ENCODE peak calls at places on chromosomes 4 and X, in ten cellular contexts. P, S, Z, O, N, Y, A, E, R and M are unnamed samples.

GRCh38 chr4:74202062-74202586 is 44.2 kb downstream of the MTHFD2L start:
- DNase-seq in P (no peak), E (no peak), O (no peak), Z (no peak), N (no peak), R (no peak), S (no peak), A (peak; percentile 51), Y (no peak), M (no peak)

GRCh38 chrX:72046447-72046846 is 85.3 kb downstream of the RTL5 start:
- DNase-seq in O (no peak), A (peak; percentile 41), S (no peak), R (no peak), Z (no peak), Y (no peak), E (no peak), N (no peak), P (no peak), M (no peak)

GRCh38 chrX:129193357-129193756 is 329.9 kb downstream of the SMARCA1 start:
- DNase-seq in A (no peak), Z (no peak), P (peak; percentile 42), Y (no peak), R (no peak), E (no peak), S (no peak), N (peak; percentile 53), O (no peak), M (no peak)

GRCh38 chr4:184978211-184978610 is 40.1 kb upstream of the HELT start:
- DNase-seq in A (no peak), E (no peak), Y (peak; percentile 22), S (no peak), N (peak; percentile 73), P (peak; percentile 72), Z (no peak), R (no peak), O (no peak), M (no peak)

GRCh38 chrX:49002091-49002935 is at the start of gene GRIPAP1:
- DNase-seq in Y (peak; percentile 91), R (peak; percentile 92), P (peak; percentile 75), Z (peak; percentile 59), E (peak; percentile 76), N (peak; percentile 69), S (peak; percentile 84), A (peak; percentile 78), O (peak; percentile 94), M (peak; percentile 96)

GRCh38 chr4:101419324-101420135 is 72.2 kb upstream of the PPP3CA start:
- DNase-seq in A (no peak), P (no peak), R (peak; percentile 73), Y (peak; percentile 27), S (no peak), N (no peak), O (peak; percentile 33), Z (no peak), E (no peak), M (no peak)

GRCh38 chrX:68832516-68833447 is 4.0 kb downstream of the EFNB1 start:
- DNase-seq in A (no peak), S (no peak), R (no peak), N (no peak), Z (no peak), E (no peak), Y (no peak), O (no peak), P (no peak), M (peak; percentile 61)

GRCh38 chr4:140168474-140168873 is 14.5 kb upstream of the MAML3 start:
- DNase-seq in A (no peak), N (no peak), S (no peak), Z (no peak), P (no peak), Y (peak; percentile 28), O (no peak), R (no peak), E (no peak), M (no peak)

GRCh38 chr4:38117614-38118013 is 157.4 kb downstream of the PTTG2 start:
- DNase-seq in R (no peak), S (no peak), P (no peak), O (no peak), N (no peak), Y (no peak), E (peak; percentile 35), Z (no peak), A (no peak), M (no peak)

GRCh38 chr4:144645621-144646522 is at the start of gene HHIP:
- DNase-seq in O (peak; percentile 64), E (peak; percentile 88), S (peak; percentile 86), R (no peak), Y (peak; percentile 83), Z (no peak), A (peak; percentile 59), P (no peak), N (peak; percentile 48), M (peak; percentile 83)

GRCh38 chr4:16967722-16968121 is 69.3 kb upstream of the LDB2 start:
- DNase-seq in P (no peak), E (peak; percentile 2), O (no peak), Z (no peak), N (peak; percentile 66), A (peak; percentile 81), Y (peak; percentile 14), S (peak; percentile 5), R (no peak), M (no peak)

GRCh38 chr4:14415146-14415545 is 587.1 kb upstream of the CPEB2 start:
- DNase-seq in R (peak; percentile 40), S (no peak), Z (no peak), N (no peak), Y (peak; percentile 75), O (peak; percentile 19), P (no peak), A (peak; percentile 40), E (no peak), M (peak; percentile 9)

GRCh38 chrX:146707781-146708180 is 101.8 kb upstream of the CXorf51B start:
- DNase-seq in O (no peak), S (no peak), P (peak; percentile 18), Y (no peak), N (no peak), E (no peak), R (no peak), Z (no peak), A (no peak), M (peak; percentile 14)

GRCh38 chr4:87865960-87866598 is 33.3 kb downstream of the MEPE start:
- DNase-seq in A (peak; percentile 72), N (no peak), Y (peak; percentile 70), S (no peak), R (peak; percentile 18), E (no peak), O (no peak), Z (no peak), P (no peak), M (peak; percentile 67)

GRCh38 chr4:177442623-177443155 is 452 bp upstream of the AGA start:
- DNase-seq in Z (no peak), S (no peak), Y (peak; percentile 31), P (no peak), N (no peak), O (no peak), A (no peak), R (peak; percentile 54), E (no peak), M (no peak)

GRCh38 chrX:118823263-118824172 is at the start of gene ZCCHC12:
- DNase-seq in R (peak; percentile 85), N (peak; percentile 51), O (no peak), P (no peak), S (peak; percentile 41), Y (peak; percentile 42), A (peak; percentile 55), E (peak; percentile 56), Z (peak; percentile 24), M (peak; percentile 95)

GRCh38 chr4:151624606-151625565 is 135.9 kb downstream of the GATB start:
- DNase-seq in P (no peak), O (no peak), Z (no peak), E (no peak), Y (peak; percentile 31), S (no peak), N (no peak), A (peak; percentile 42), R (no peak), M (no peak)

GRCh38 chrX:153764786-153765137 is 713 bp downstream of the PLXNB3 start:
- DNase-seq in Y (no peak), R (no peak), E (no peak), A (no peak), N (no peak), O (no peak), S (no peak), P (no peak), Z (no peak), M (peak; percentile 57)

GRCh38 chr4:39892988-39893692 is 84.6 kb downstream of the PDS5A start:
- DNase-seq in E (no peak), Y (no peak), S (no peak), R (no peak), Z (no peak), O (no peak), N (no peak), A (no peak), P (no peak), M (no peak)

GRCh38 chr4:155758500-155759371 is at the start of gene GUCY1B1:
- DNase-seq in A (peak; percentile 84), N (peak; percentile 96), R (no peak), S (peak; percentile 98), Z (peak; percentile 51), P (peak; percentile 95), O (peak; percentile 95), Y (peak; percentile 96), E (peak; percentile 97), M (peak; percentile 94)